ENCODE peak calls at places on chromosomes 13 and 19, in seven cellular contexts. I is foreskin fibroblast, T is mammary epithelial cell, V is Caco-2, D is cardiac muscle cell, C is AG09309, S is left ventricle myocardium inferior. O is an unnamed sample.

GRCh38 chr19:17337675-17338439 is 504 bp downstream of the GTPBP3 start:
- DNase-seq in I (peak), T (peak), V (peak), D (no peak), C (no peak), S (no peak), O (no peak)

GRCh38 chr19:19366691-19367396 is 38.6 kb upstream of the GATAD2A start:
- DNase-seq in I (peak), T (peak), V (peak), D (peak), C (no peak), S (peak), O (peak)

GRCh38 chr13:94710081-94710809 is 2.1 kb downstream of the SOX21 start:
- DNase-seq in I (no peak), T (no peak), V (no peak), D (no peak), C (no peak), S (no peak), O (no peak)

GRCh38 chr13:92463134-92463533 is 763.5 kb upstream of the GPC6 start:
- DNase-seq in I (no peak), T (no peak), V (no peak), D (no peak), C (no peak), S (no peak), O (no peak)

GRCh38 chr13:34064456-34065205 is 246.7 kb downstream of the RFC3 start:
- DNase-seq in I (no peak), T (no peak), V (no peak), D (peak), C (no peak), S (no peak), O (no peak)

GRCh38 chr19:55258828-55259539 is at the start of gene PPP6R1:
- DNase-seq in I (peak), T (peak), V (peak), D (peak), C (peak), S (peak), O (peak)

GRCh38 chr13:100439247-100439955 is 149.2 kb downstream of the GGACT start:
- DNase-seq in I (no peak), T (no peak), V (no peak), D (no peak), C (no peak), S (no peak), O (no peak)

GRCh38 chr19:51047031-51047335 is 12.2 kb upstream of the KLK12 start:
- DNase-seq in I (no peak), T (no peak), V (no peak), D (no peak), C (no peak), S (no peak), O (no peak)

GRCh38 chr19:39470724-39471339 is 9.8 kb upstream of the TIMM50 start:
- DNase-seq in I (peak), T (no peak), V (no peak), D (no peak), C (no peak), S (no peak), O (no peak)

GRCh38 chr13:63773476-63773875 is 2357.8 kb upstream of the PCDH20 start:
- DNase-seq in I (peak), T (no peak), V (no peak), D (no peak), C (no peak), S (no peak), O (no peak)

GRCh38 chr13:107765724-107766436 is 449.5 kb downstream of the LIG4 start:
- DNase-seq in I (no peak), T (no peak), V (no peak), D (no peak), C (no peak), S (no peak), O (no peak)

GRCh38 chr13:100636004-100636403 is 38.6 kb downstream of the TMTC4 start:
- DNase-seq in I (no peak), T (no peak), V (no peak), D (no peak), C (no peak), S (no peak), O (no peak)

GRCh38 chr19:37997911-37998344 is 90.9 kb downstream of the SIPA1L3 start:
- DNase-seq in I (peak), T (peak), V (no peak), D (peak), C (peak), S (no peak), O (no peak)

GRCh38 chr13:84137292-84137691 is 255.0 kb upstream of the SLITRK1 start:
- DNase-seq in I (no peak), T (peak), V (no peak), D (peak), C (peak), S (no peak), O (no peak)

GRCh38 chr19:47135156-47135555 is 4.5 kb downstream of the SAE1 start:
- DNase-seq in I (no peak), T (no peak), V (no peak), D (no peak), C (no peak), S (no peak), O (no peak)

GRCh38 chr13:91406619-91407018 is 8.2 kb downstream of the GPC5 start:
- DNase-seq in I (peak), T (peak), V (peak), D (peak), C (no peak), S (no peak), O (peak)

GRCh38 chr19:39563408-39563807 is 23.4 kb upstream of the EID2 start:
- DNase-seq in I (peak), T (peak), V (no peak), D (peak), C (no peak), S (no peak), O (no peak)

GRCh38 chr19:18029617-18030338 is 21.8 kb downstream of the ARRDC2 start:
- DNase-seq in I (peak), T (peak), V (peak), D (no peak), C (no peak), S (no peak), O (no peak)

GRCh38 chr13:97395437-97396136 is 38.4 kb upstream of the RAP2A start:
- DNase-seq in I (peak), T (peak), V (no peak), D (peak), C (peak), S (no peak), O (no peak)

GRCh38 chr19:8557637-8558238 is 19.5 kb downstream of the MYO1F start:
- DNase-seq in I (no peak), T (no peak), V (no peak), D (no peak), C (no peak), S (no peak), O (no peak)

DNA sequence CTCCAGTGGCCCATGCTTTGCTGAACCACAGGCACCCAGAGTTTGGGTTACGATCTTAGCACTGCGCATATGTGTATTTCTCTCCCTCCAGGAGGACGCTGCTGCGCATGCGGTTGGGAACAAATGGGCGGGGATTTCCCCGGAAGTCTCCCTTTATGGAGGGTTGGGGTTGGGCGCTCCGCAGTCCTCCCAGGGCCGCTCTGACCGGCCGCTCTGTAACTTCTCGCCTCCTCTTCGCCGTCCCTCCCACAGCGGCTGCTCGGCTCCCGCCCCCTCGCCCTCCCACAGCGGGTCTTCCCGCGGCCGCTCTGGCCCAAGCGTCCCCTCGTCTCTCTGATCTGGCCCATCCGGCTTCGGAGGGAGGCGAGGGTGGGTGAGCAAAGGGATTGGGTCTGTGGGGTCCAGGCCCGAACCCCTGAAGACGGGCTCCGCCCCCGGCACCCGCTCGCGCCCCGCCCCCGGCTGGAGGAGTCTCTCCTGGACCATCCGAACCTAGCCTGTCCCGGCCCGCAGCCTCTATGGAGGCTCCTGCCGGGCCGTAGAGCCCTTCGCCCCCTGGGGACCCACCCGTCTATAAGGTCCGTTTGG is at the start of gene MEGF8:
- DNase-seq in I (peak), T (peak), V (peak), D (peak), C (peak), S (peak), O (peak)
- TF ChIP-seq CTCF in I (peak), T (peak), V (peak), D (peak), C (peak), S (peak), O (peak)

GRCh38 chr19:9848060-9848459 is 12.9 kb downstream of the PIN1 start:
- DNase-seq in I (no peak), T (no peak), V (peak), D (no peak), C (no peak), S (no peak), O (no peak)
- TF ChIP-seq CTCF in I (peak), T (no peak), V (peak), D (peak), C (peak), S (peak), O (peak)

GRCh38 chr13:28819046-28819747 is 942 bp upstream of the MTUS2 start:
- DNase-seq in I (peak), T (peak), V (peak), D (peak), C (no peak), S (no peak), O (peak)
- TF ChIP-seq CTCF in I (no peak), T (no peak), V (no peak), D (no peak), C (no peak), S (no peak), O (no peak)

GRCh38 chr19:45952341-45952690 is 21.3 kb downstream of the NOVA2 start:
- DNase-seq in I (no peak), T (no peak), V (no peak), D (no peak), C (no peak), S (no peak), O (no peak)
- TF ChIP-seq CTCF in I (no peak), T (no peak), V (no peak), D (no peak), C (no peak), S (no peak), O (no peak)

GRCh38 chr19:3061214-3062161 is 807 bp downstream of the TLE5 start:
- DNase-seq in I (peak), T (no peak), V (no peak), D (peak), C (no peak), S (peak), O (no peak)
- TF ChIP-seq CTCF in I (no peak), T (no peak), V (peak), D (peak), C (peak), S (peak), O (peak)

GRCh38 chr13:53200498-53201453 is 172.2 kb downstream of the OLFM4 start:
- DNase-seq in I (peak), T (no peak), V (no peak), D (peak), C (no peak), S (peak), O (peak)
- TF ChIP-seq CTCF in I (peak), T (peak), V (no peak), D (peak), C (no peak), S (peak), O (peak)

DNA sequence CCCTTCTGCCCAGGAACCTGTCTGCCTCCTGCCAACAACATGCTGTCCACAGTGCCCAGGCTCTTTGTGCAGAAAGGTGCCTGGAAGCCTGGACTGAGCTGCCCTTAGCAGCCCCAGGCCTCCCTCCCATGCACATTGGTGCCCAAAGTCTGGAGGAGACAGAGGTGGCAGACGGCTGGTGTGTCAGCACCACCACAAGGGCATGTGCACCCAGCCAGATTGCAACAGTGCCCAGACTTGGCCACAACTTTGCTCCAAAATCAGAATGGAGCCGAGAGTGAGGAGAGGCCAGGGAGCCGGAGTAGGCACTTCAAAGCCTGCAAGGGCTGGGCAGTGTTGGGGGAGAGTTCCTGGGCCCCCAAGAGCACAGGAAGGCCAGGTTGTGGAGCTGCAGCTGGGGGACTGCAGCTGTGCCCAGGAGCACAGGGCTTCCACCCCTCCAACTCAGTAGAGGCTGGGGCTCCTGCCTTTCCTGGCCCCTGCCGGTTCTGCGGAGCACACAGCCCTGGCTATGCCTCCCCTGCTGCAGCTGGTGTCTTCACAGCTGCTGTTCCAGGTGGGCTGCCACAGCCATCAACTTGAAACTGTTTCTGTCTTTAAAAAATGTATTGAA is 1255.8 kb downstream of the SLITRK5 start:
- DNase-seq in I (no peak), T (no peak), V (no peak), D (no peak), C (no peak), S (no peak), O (no peak)
- TF ChIP-seq CTCF in I (no peak), T (no peak), V (no peak), D (no peak), C (no peak), S (no peak), O (no peak)

GRCh38 chr13:49247722-49248432 is at the start of gene CDADC1:
- DNase-seq in I (peak), T (peak), V (peak), D (peak), C (peak), S (peak), O (peak)

GRCh38 chr13:49253997-49254396 is 6.3 kb downstream of the CDADC1 start:
- DNase-seq in I (no peak), T (no peak), V (no peak), D (no peak), C (no peak), S (no peak), O (no peak)

GRCh38 chr13:49253310-49253709 is 5.6 kb downstream of the CDADC1 start:
- DNase-seq in I (no peak), T (no peak), V (no peak), D (no peak), C (no peak), S (no peak), O (no peak)

GRCh38 chr13:49246850-49247721 is 639 bp upstream of the CDADC1 start:
- DNase-seq in I (no peak), T (no peak), V (no peak), D (no peak), C (no peak), S (no peak), O (no peak)

DNA sequence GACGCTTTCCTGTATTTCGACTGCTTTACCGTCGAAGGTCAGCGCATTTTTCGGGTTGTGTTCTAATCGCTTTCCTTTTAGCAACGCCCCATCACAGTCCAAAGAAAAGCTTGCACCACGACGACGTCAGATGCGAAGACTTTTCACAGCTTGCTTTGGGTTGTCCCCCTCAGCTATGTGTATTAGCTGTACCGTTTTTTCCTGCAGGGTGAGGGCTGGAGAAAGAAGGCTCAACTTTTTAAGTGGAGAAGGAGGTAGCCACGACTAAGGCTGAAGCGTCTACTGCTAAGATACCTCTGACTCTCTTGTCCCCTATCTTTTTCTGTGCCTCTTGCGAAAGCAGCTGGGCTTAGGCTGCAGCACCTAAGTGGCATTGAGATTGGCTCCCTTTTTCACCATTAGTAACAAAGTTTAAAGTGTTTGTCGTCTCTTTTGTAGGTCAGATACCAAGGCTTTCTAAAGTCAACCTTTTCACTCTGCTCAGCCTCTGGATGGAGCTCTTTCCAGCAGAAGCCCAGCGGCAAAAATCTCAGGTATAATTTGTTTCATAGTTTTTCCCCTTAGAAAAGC is 793 bp downstream of the CDADC1 start:
- DNase-seq in I (peak), T (peak), V (peak), D (peak), C (no peak), S (no peak), O (no peak)
- TF ChIP-seq CTCF in I (no peak), T (no peak), V (no peak), D (peak), C (peak), S (no peak), O (no peak)